ENCODE peak calls at places on chromosomes 13 and 19, in eight cellular contexts. H is effector memory CD8-positive, alpha-beta T cell; Z is sciatic nerve; A is activated CD8-positive, alpha-beta T cell treated with anti-CD3 and anti-CD28 coated beads for 36 hours; W is naive thymus-derived CD4-positive, alpha-beta T cell; F is Right ventricle myocardium inferior; G is right cardiac atrium; E is upper lobe of left lung. U is an unnamed sample.

GRCh38 chr13:34507630-34508029 is 434.4 kb upstream of the NBEA start:
- ATAC-seq in G (no peak), Z (no peak), W (no peak), F (no peak), H (no peak), A (no peak), E (no peak), U (no peak)

GRCh38 chr19:33580645-33581037 is 41.1 kb upstream of the CHST8 start:
- ATAC-seq in E (no peak), H (no peak), Z (no peak), A (no peak), G (no peak), W (no peak), F (no peak), U (no peak)

GRCh38 chr19:1514986-1515721 is 2.3 kb upstream of the ADAMTSL5 start:
- ATAC-seq in G (no peak), F (no peak), A (no peak), W (no peak), Z (no peak), H (no peak), E (no peak), U (no peak)

GRCh38 chr13:44407891-44408290 is 34.3 kb downstream of the SERP2 start:
- ATAC-seq in H (no peak), Z (no peak), F (no peak), G (no peak), E (no peak), A (no peak), W (no peak), U (no peak)

GRCh38 chr13:106113796-106114195 is 421.7 kb downstream of the EFNB2 start:
- ATAC-seq in G (no peak), Z (no peak), W (no peak), F (no peak), E (no peak), A (no peak), H (no peak), U (no peak)

GRCh38 chr13:23320926-23321533 is 112.5 kb downstream of the SACS start:
- ATAC-seq in A (peak), H (peak), Z (no peak), E (peak), W (peak), F (no peak), G (no peak), U (peak)

GRCh38 chr19:4488496-4488895 is 16.4 kb downstream of the HDGFL2 start:
- ATAC-seq in A (no peak), H (no peak), W (no peak), G (no peak), E (no peak), F (no peak), Z (no peak), U (no peak)

GRCh38 chr13:65783383-65783782 is 1446.8 kb downstream of the PCDH9 start:
- ATAC-seq in W (peak), E (no peak), A (no peak), G (no peak), Z (peak), H (no peak), F (no peak), U (no peak)

GRCh38 chr13:25770601-25771000 is 281.2 kb downstream of the SHISA2 start:
- ATAC-seq in H (no peak), Z (no peak), F (no peak), A (no peak), G (no peak), W (no peak), E (no peak), U (no peak)

GRCh38 chr13:28652002-28652401 is 6.9 kb upstream of the POMP start:
- ATAC-seq in A (peak), W (no peak), G (peak), F (no peak), H (no peak), Z (no peak), E (no peak), U (no peak)

GRCh38 chr13:112574476-112575294 is 13.3 kb downstream of the TUBGCP3 start:
- ATAC-seq in W (peak), Z (no peak), G (peak), A (no peak), E (peak), F (no peak), H (no peak), U (no peak)

GRCh38 chr13:49435992-49436391 is 7.9 kb downstream of the CAB39L start:
- ATAC-seq in A (no peak), H (no peak), E (peak), W (no peak), G (peak), Z (peak), F (peak), U (peak)

GRCh38 chr19:1087813-1088418 is 7.3 kb downstream of the POLR2E start:
- ATAC-seq in Z (peak), H (peak), W (peak), F (peak), A (peak), G (peak), E (peak), U (peak)

GRCh38 chr13:77048592-77048991 is 21.6 kb upstream of the FBXL3 start:
- ATAC-seq in W (peak), H (no peak), A (no peak), G (peak), F (no peak), E (peak), Z (no peak), U (no peak)

GRCh38 chr13:26185720-26186119 is 36.4 kb downstream of the RNF6 start:
- ATAC-seq in A (no peak), E (peak), F (peak), W (no peak), Z (peak), H (no peak), G (no peak), U (peak)

GRCh38 chr13:21557995-21558394 is 46.0 kb downstream of the MICU2 start:
- ATAC-seq in A (no peak), Z (no peak), E (no peak), F (no peak), G (no peak), H (no peak), W (no peak), U (no peak)

GRCh38 chr19:674282-675151 is 1.7 kb upstream of the FSTL3 start:
- ATAC-seq in Z (peak), G (peak), W (no peak), A (no peak), E (no peak), H (no peak), F (peak), U (no peak)

GRCh38 chr13:37037231-37037630 is 22.3 kb downstream of the SUPT20H start:
- ATAC-seq in F (no peak), G (no peak), Z (no peak), E (no peak), H (no peak), W (no peak), A (no peak), U (no peak)

GRCh38 chr13:106382569-106382968 is 152.9 kb downstream of the EFNB2 start:
- ATAC-seq in H (no peak), E (no peak), Z (no peak), W (no peak), A (no peak), G (no peak), F (no peak), U (no peak)

GRCh38 chr19:51342631-51343569 is 961 bp upstream of the VSIG10L start:
- ATAC-seq in A (no peak), H (no peak), E (no peak), Z (no peak), G (no peak), F (no peak), W (no peak), U (no peak)

GRCh38 chr19:2678043-2678671 is 24.3 kb downstream of the GNG7 start:
- ATAC-seq in A (no peak), E (peak), F (no peak), W (peak), G (no peak), Z (no peak), H (peak), U (no peak)

GRCh38 chr13:21233086-21233485 is 56.6 kb downstream of the MRPL57 start:
- ATAC-seq in H (no peak), Z (no peak), E (no peak), F (no peak), W (no peak), A (no peak), G (no peak), U (no peak)

GRCh38 chr13:43786472-43786765 is 353 bp downstream of the ENOX1 start:
- ATAC-seq in A (no peak), E (no peak), W (peak), H (no peak), F (no peak), G (no peak), Z (no peak), U (no peak)

GRCh38 chr19:39038098-39038497 is 5.7 kb upstream of the FBXO27 start:
- ATAC-seq in F (no peak), Z (no peak), E (no peak), A (peak), H (no peak), W (no peak), G (peak), U (no peak)

GRCh38 chr19:17560205-17560595 is 4.8 kb downstream of the COLGALT1 start:
- ATAC-seq in W (peak), A (no peak), Z (no peak), F (no peak), E (peak), H (no peak), G (no peak), U (no peak)

GRCh38 chr13:44523176-44524017 is 52.7 kb downstream of the TSC22D1 start:
- ATAC-seq in W (no peak), G (no peak), F (peak), Z (no peak), H (no peak), A (no peak), E (peak), U (no peak)

GRCh38 chr13:78121459-78122348 is 203.1 kb upstream of the EDNRB start:
- ATAC-seq in E (peak), A (peak), W (no peak), Z (peak), F (no peak), H (peak), G (peak), U (no peak)

GRCh38 chr13:92994056-92994455 is 232.6 kb upstream of the GPC6 start:
- ATAC-seq in G (no peak), Z (no peak), H (no peak), E (no peak), A (no peak), W (no peak), F (no peak), U (no peak)

GRCh38 chr19:44690131-44690440 is 8.9 kb upstream of the CEACAM16 start:
- ATAC-seq in G (no peak), F (no peak), W (no peak), H (no peak), E (no peak), Z (no peak), A (no peak), U (no peak)

GRCh38 chr19:831407-832369 is 4.1 kb downstream of the AZU1 start:
- ATAC-seq in H (no peak), F (no peak), A (no peak), G (no peak), Z (peak), E (no peak), W (no peak), U (no peak)

GRCh38 chr19:19627442-19627715 is 641 bp downstream of the LPAR2 start:
- ATAC-seq in E (no peak), F (no peak), Z (no peak), G (no peak), H (peak), W (no peak), A (no peak), U (no peak)

GRCh38 chr13:71902676-71903075 is 35.7 kb upstream of the DACH1 start:
- ATAC-seq in E (no peak), Z (no peak), G (no peak), H (no peak), W (no peak), F (no peak), A (no peak), U (no peak)

GRCh38 chr13:45242070-45242469 is 41.2 kb upstream of the KCTD4 start:
- ATAC-seq in H (no peak), G (peak), A (no peak), E (peak), F (peak), Z (peak), W (no peak), U (peak)

GRCh38 chr19:33098023-33098652 is 17.2 kb downstream of the GPATCH1 start:
- ATAC-seq in W (no peak), A (no peak), E (no peak), G (no peak), Z (no peak), F (no peak), H (no peak), U (no peak)

GRCh38 chr19:35797663-35798062 is 15.0 kb downstream of the PRODH2 start:
- ATAC-seq in Z (peak), A (peak), F (no peak), E (peak), G (peak), W (no peak), H (no peak), U (no peak)

GRCh38 chr19:5719274-5719960 is 529 bp downstream of the LONP1 start:
- ATAC-seq in Z (no peak), E (no peak), G (no peak), A (no peak), H (no peak), W (no peak), F (no peak), U (no peak)

GRCh38 chr13:40662866-40663265 is 3.6 kb downstream of the FOXO1 start:
- ATAC-seq in A (peak), G (no peak), H (no peak), Z (no peak), F (no peak), E (no peak), W (no peak), U (no peak)

GRCh38 chr13:29799041-29799440 is 51.4 kb downstream of the UBL3 start:
- ATAC-seq in G (no peak), W (no peak), Z (no peak), H (no peak), E (no peak), A (no peak), F (no peak), U (no peak)

GRCh38 chr19:16088985-16089846 is 12.9 kb downstream of the TPM4 start:
- ATAC-seq in Z (no peak), G (no peak), E (no peak), W (no peak), A (no peak), H (no peak), F (no peak), U (no peak)

GRCh38 chr13:105579821-105580707 is 955.4 kb downstream of the EFNB2 start:
- ATAC-seq in A (peak), H (no peak), G (no peak), Z (no peak), E (no peak), F (no peak), W (no peak), U (no peak)

U was measured in gastroesophageal sphincter.